ENCODE peak calls at places on chromosome 1, in four cellular contexts. Y, P, I and R are unnamed samples.

GRCh38 chr1:241156231-241156965 is 200.6 kb downstream of the RGS7 start:
- DNase-seq in Y (no peak), P (no peak), I (no peak), R (no peak)

GRCh38 chr1:218459450-218459849 is 114.3 kb downstream of the TGFB2 start:
- DNase-seq in I (no peak), P (no peak), Y (no peak), R (no peak)

GRCh38 chr1:168819668-168820067 is 90.7 kb upstream of the DPT start:
- DNase-seq in P (no peak), Y (no peak), I (no peak), R (no peak)

GRCh38 chr1:164704954-164705353 is 146.0 kb downstream of the PBX1 start:
- DNase-seq in P (no peak), Y (no peak), I (no peak), R (no peak)

GRCh38 chr1:43288058-43288784 is 2.8 kb upstream of the C1orf210 start:
- DNase-seq in Y (no peak), I (no peak), P (no peak), R (no peak)

GRCh38 chr1:228268891-228269285 is 61.0 kb downstream of the OBSCN start:
- DNase-seq in I (no peak), P (peak), Y (no peak), R (peak)

GRCh38 chr1:183635112-183635605 is 424 bp downstream of the ARPC5 start:
- DNase-seq in Y (no peak), P (peak), I (no peak), R (no peak)

GRCh38 chr1:94922756-94923465 is 4.0 kb downstream of the CNN3 start:
- DNase-seq in I (no peak), Y (no peak), P (no peak), R (no peak)

GRCh38 chr1:27377760-27378495 is 3.3 kb upstream of the FCN3 start:
- DNase-seq in Y (no peak), P (no peak), I (no peak), R (no peak)
- TF ChIP-seq CTCF in Y (no peak), P (no peak), I (no peak), R (no peak)

DNA sequence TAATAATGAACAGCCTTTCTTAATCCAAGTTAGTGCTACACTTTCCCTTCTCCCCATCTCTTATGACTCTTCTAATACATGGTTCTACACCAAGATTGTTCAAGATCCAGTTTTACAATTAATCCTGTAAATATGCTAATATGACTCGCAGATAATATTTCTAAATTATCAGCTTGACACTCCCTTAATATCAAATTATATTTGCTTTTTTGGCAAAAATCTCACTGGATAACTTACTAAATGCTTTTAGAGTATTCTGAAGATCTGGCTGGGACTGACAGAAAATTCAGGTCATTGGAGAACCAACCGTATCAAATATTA is 24.4 kb upstream of the CR1L start:
- DNase-seq in I (no peak), P (no peak), Y (no peak), R (no peak)
- TF ChIP-seq CTCF in I (no peak), P (no peak), Y (no peak), R (no peak)

GRCh38 chr1:171800850-171801249 is 19.4 kb downstream of the METTL13 start:
- DNase-seq in P (no peak), I (no peak), Y (no peak), R (no peak)

GRCh38 chr1:171803056-171803455 is 21.6 kb downstream of the METTL13 start:
- DNase-seq in Y (no peak), I (no peak), P (no peak), R (no peak)

GRCh38 chr1:171801395-171801990 is 20.0 kb downstream of the METTL13 start:
- DNase-seq in I (no peak), P (no peak), Y (no peak), R (no peak)

GRCh38 chr1:171803461-171804022 is 22.1 kb downstream of the METTL13 start:
- DNase-seq in P (no peak), Y (no peak), I (no peak), R (no peak)

DNA sequence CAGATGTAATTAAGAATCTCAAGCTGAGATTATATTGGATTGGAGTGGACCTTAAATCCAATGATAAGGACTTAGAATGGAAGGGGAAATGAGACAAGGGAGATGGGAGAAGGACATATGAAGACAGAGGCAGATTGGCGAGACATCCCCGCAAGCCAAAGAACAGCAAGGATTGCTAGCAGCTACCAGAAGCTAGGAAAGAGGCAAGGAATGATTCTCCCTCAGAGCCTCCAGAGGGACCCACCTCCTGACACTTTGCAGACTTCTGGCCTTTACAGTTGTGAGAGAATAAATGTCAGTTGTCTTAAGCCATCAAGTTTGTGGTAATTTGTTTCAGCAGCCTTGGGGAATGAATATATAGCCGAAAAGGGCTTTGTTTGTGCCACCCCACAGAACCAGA is 20.7 kb downstream of the METTL13 start:
- DNase-seq in P (no peak), Y (no peak), I (no peak), R (no peak)
- TF ChIP-seq CTCF in P (no peak), Y (no peak), I (no peak), R (no peak)

GRCh38 chr1:243558556-243558955 is 291.5 kb downstream of the AKT3 start:
- DNase-seq in P (no peak), Y (no peak), I (no peak), R (no peak)
- TF ChIP-seq CTCF in P (no peak), Y (no peak), I (no peak), R (no peak)

GRCh38 chr1:220809187-220809550 is 22.5 kb downstream of the MTARC1 start:
- DNase-seq in I (no peak), P (no peak), Y (no peak), R (no peak)

GRCh38 chr1:220809704-220810103 is 23.0 kb downstream of the MTARC1 start:
- DNase-seq in Y (no peak), I (no peak), P (no peak), R (no peak)

GRCh38 chr1:220811695-220812094 is 25.0 kb downstream of the MTARC1 start:
- DNase-seq in I (no peak), P (no peak), Y (no peak), R (no peak)

GRCh38 chr1:220810963-220811362 is 24.2 kb downstream of the MTARC1 start:
- DNase-seq in P (no peak), Y (no peak), I (no peak), R (no peak)

GRCh38 chr1:220810179-220810653 is 23.5 kb downstream of the MTARC1 start:
- DNase-seq in Y (peak), P (peak), I (peak), R (no peak)
- TF ChIP-seq CTCF in Y (peak), P (peak), I (peak), R (peak)

GRCh38 chr1:212915245-212916091 is 34.9 kb upstream of the VASH2 start:
- DNase-seq in P (no peak), I (no peak), Y (no peak), R (no peak)
- TF ChIP-seq CTCF in P (no peak), I (peak), Y (peak), R (peak)

GRCh38 chr1:162357681-162358266 is 18.9 kb downstream of the SPATA46 start:
- DNase-seq in I (no peak), P (no peak), Y (no peak), R (no peak)
- TF ChIP-seq CTCF in I (peak), P (no peak), Y (peak), R (peak)

GRCh38 chr1:17488977-17489739 is 49.7 kb upstream of the RCC2 start:
- DNase-seq in P (no peak), Y (no peak), I (no peak), R (no peak)

GRCh38 chr1:17486242-17486641 is 46.8 kb upstream of the RCC2 start:
- DNase-seq in P (no peak), I (no peak), Y (no peak), R (no peak)

GRCh38 chr1:17480846-17481245 is 41.4 kb upstream of the RCC2 start:
- DNase-seq in Y (no peak), I (no peak), P (no peak), R (no peak)

GRCh38 chr1:17485280-17485679 is 45.8 kb upstream of the RCC2 start:
- DNase-seq in Y (no peak), I (no peak), P (no peak), R (no peak)
- TF ChIP-seq CTCF in Y (peak), I (peak), P (no peak), R (peak)

GRCh38 chr1:160056648-160057169 is 13.3 kb downstream of the KCNJ10 start:
- DNase-seq in I (no peak), Y (no peak), P (no peak), R (no peak)

GRCh38 chr1:160058087-160058486 is 11.9 kb downstream of the KCNJ10 start:
- DNase-seq in P (no peak), Y (no peak), I (no peak), R (no peak)

GRCh38 chr1:160052943-160053342 is 17.0 kb downstream of the KCNJ10 start:
- DNase-seq in P (no peak), Y (no peak), I (no peak), R (no peak)

GRCh38 chr1:160050619-160051018 is 18.8 kb upstream of the PIGM start:
- DNase-seq in I (no peak), Y (no peak), P (no peak), R (no peak)

DNA sequence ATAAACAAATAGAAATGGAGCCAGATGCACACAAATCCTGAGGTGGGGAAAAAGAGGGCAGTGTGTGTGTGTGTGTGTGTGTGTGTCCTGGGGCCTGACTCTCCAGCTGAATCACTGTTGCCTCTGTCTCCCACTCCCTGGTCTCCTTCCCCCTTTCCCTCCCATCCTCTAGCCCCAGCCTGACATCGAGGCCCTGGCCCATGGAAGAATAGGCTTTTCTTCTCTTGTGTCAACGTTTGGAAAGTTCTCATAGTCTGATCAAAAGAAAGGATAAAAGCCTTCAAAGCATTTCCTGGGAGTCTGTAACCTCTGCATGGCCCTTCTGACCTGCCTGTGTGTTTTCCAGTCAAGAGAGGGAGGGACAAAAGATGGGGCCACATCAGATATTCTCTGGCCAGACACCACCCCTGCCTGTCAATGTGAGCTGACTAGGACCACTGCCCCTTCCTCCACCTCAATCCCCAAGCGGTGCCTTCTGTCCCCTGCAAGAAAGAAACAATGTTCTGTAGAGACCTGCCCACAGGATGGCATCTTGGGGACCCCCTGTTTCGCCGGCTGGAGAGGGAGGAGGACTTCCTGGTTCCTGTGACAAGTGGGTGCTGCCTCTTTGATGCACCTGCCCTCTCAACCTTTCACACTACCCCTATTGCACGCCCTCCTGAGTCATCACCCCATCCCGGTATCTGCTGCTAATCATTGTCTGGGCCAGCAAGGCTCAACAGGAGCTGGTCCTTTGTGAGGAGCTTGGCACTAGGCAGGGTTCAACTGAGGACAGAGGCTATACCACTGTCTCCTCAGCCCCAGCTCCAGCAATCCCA is 16.2 kb downstream of the KCNJ10 start:
- DNase-seq in I (no peak), P (no peak), Y (no peak), R (no peak)
- TF ChIP-seq CTCF in I (no peak), P (no peak), Y (no peak), R (no peak)

GRCh38 chr1:27520651-27521050 is 30.7 kb upstream of the WASF2 start:
- DNase-seq in P (no peak), I (no peak), Y (no peak), R (no peak)

GRCh38 chr1:27523666-27524020 is 33.7 kb upstream of the WASF2 start:
- DNase-seq in I (no peak), P (no peak), Y (no peak), R (no peak)

GRCh38 chr1:27521336-27522147 is 31.6 kb upstream of the WASF2 start:
- DNase-seq in I (no peak), P (no peak), Y (no peak), R (no peak)

GRCh38 chr1:27522148-27522859 is 32.3 kb upstream of the WASF2 start:
- DNase-seq in Y (no peak), P (no peak), I (no peak), R (no peak)

GRCh38 chr1:27522860-27523665 is 33.1 kb upstream of the WASF2 start:
- DNase-seq in P (no peak), I (no peak), Y (no peak), R (no peak)
- TF ChIP-seq CTCF in P (no peak), I (peak), Y (no peak), R (peak)